ENCODE peak calls at places on chromosome 11, in five cellular contexts. One of them, this sample, is unnamed. For H3K4me1, the result is how much of the 10 kb centered on the place peaks cover.

GRCh38 chr11:64743591-64744543 is at the start of gene RASGRP2:
- DNase-seq in heart right ventricle: peak
- DNase-seq in CD8-positive, alpha-beta T cell: peak
- DNase-seq in psoas muscle: peak
- DNase-seq in ovary: peak
- DNase-seq in this sample: peak

GRCh38 chr11:112212710-112213109 is 13.5 kb upstream of the PTS start:
- DNase-seq in heart right ventricle: no peak
- DNase-seq in CD8-positive, alpha-beta T cell: no peak
- DNase-seq in psoas muscle: no peak
- DNase-seq in ovary: no peak
- DNase-seq in this sample: no peak

GRCh38 chr11:118620529-118621070 is 13.2 kb downstream of the PHLDB1 start:
- DNase-seq in heart right ventricle: peak
- DNase-seq in CD8-positive, alpha-beta T cell: no peak
- DNase-seq in psoas muscle: peak
- DNase-seq in ovary: no peak
- DNase-seq in this sample: no peak

GRCh38 chr11:98207086-98207485 is 813.7 kb upstream of the CNTN5 start:
- DNase-seq in heart right ventricle: no peak
- DNase-seq in CD8-positive, alpha-beta T cell: no peak
- DNase-seq in psoas muscle: no peak
- DNase-seq in ovary: no peak
- DNase-seq in this sample: no peak

GRCh38 chr11:34654491-34655334 is 33.8 kb downstream of the EHF start:
- DNase-seq in heart right ventricle: no peak
- DNase-seq in CD8-positive, alpha-beta T cell: no peak
- DNase-seq in psoas muscle: peak
- DNase-seq in ovary: no peak
- DNase-seq in this sample: no peak

GRCh38 chr11:64000026-64000739 is 13.9 kb downstream of the OTUB1 start:
- DNase-seq in heart right ventricle: peak
- DNase-seq in CD8-positive, alpha-beta T cell: peak
- DNase-seq in psoas muscle: peak
- DNase-seq in ovary: peak
- DNase-seq in this sample: peak

GRCh38 chr11:44695169-44695833 is 31.5 kb upstream of the TSPAN18 start:
- DNase-seq in heart right ventricle: no peak
- DNase-seq in CD8-positive, alpha-beta T cell: no peak
- DNase-seq in psoas muscle: no peak
- DNase-seq in ovary: no peak
- DNase-seq in this sample: no peak

GRCh38 chr11:23041104-23041503 is 180.8 kb upstream of the CCDC179 start:
- DNase-seq in heart right ventricle: no peak
- DNase-seq in CD8-positive, alpha-beta T cell: no peak
- DNase-seq in psoas muscle: no peak
- DNase-seq in ovary: no peak
- DNase-seq in this sample: no peak

GRCh38 chr11:29914203-29914930 is 102.5 kb downstream of the KCNA4 start:
- DNase-seq in heart right ventricle: no peak
- DNase-seq in CD8-positive, alpha-beta T cell: no peak
- DNase-seq in psoas muscle: no peak
- DNase-seq in ovary: no peak
- DNase-seq in this sample: no peak

GRCh38 chr11:26228778-26229177 is 103.2 kb upstream of the ANO3 start:
- DNase-seq in heart right ventricle: no peak
- DNase-seq in CD8-positive, alpha-beta T cell: no peak
- DNase-seq in psoas muscle: no peak
- DNase-seq in ovary: no peak
- DNase-seq in this sample: no peak

GRCh38 chr11:134050541-134051383 is 18.1 kb upstream of the JAM3 start:
- DNase-seq in heart right ventricle: peak
- DNase-seq in CD8-positive, alpha-beta T cell: peak
- DNase-seq in psoas muscle: peak
- DNase-seq in ovary: peak
- DNase-seq in this sample: peak

GRCh38 chr11:125777309-125777708 is 1.3 kb downstream of the PATE2 start:
- DNase-seq in heart right ventricle: no peak
- DNase-seq in CD8-positive, alpha-beta T cell: no peak
- DNase-seq in psoas muscle: no peak
- DNase-seq in ovary: no peak
- DNase-seq in this sample: no peak

GRCh38 chr11:79485694-79486093 is 44.9 kb upstream of the TENM4 start:
- DNase-seq in heart right ventricle: no peak
- DNase-seq in CD8-positive, alpha-beta T cell: no peak
- DNase-seq in psoas muscle: no peak
- DNase-seq in ovary: no peak
- DNase-seq in this sample: no peak

GRCh38 chr11:65922565-65922964 is 3.3 kb downstream of the DRAP1 start:
- DNase-seq in heart right ventricle: no peak
- DNase-seq in CD8-positive, alpha-beta T cell: no peak
- DNase-seq in psoas muscle: no peak
- DNase-seq in ovary: no peak
- DNase-seq in this sample: no peak

GRCh38 chr11:126282361-126282741 is 542 bp upstream of the TIRAP start:
- DNase-seq in heart right ventricle: peak
- DNase-seq in CD8-positive, alpha-beta T cell: peak
- DNase-seq in psoas muscle: peak
- DNase-seq in ovary: peak
- DNase-seq in this sample: no peak

GRCh38 chr11:73978576-73979086 is 4.0 kb downstream of the UCP2 start:
- DNase-seq in heart right ventricle: no peak
- DNase-seq in CD8-positive, alpha-beta T cell: no peak
- DNase-seq in psoas muscle: peak
- DNase-seq in ovary: no peak
- DNase-seq in this sample: no peak

GRCh38 chr11:134047586-134047999 is 21.3 kb upstream of the JAM3 start:
- DNase-seq in heart right ventricle: peak
- DNase-seq in CD8-positive, alpha-beta T cell: no peak
- DNase-seq in psoas muscle: peak
- DNase-seq in ovary: peak
- DNase-seq in this sample: no peak

GRCh38 chr11:80241766-80242165 is 800.9 kb upstream of the TENM4 start:
- DNase-seq in heart right ventricle: no peak
- DNase-seq in CD8-positive, alpha-beta T cell: no peak
- DNase-seq in psoas muscle: no peak
- DNase-seq in ovary: no peak
- DNase-seq in this sample: no peak

GRCh38 chr11:34356576-34356917 is 1.3 kb downstream of the ABTB2 start:
- DNase-seq in heart right ventricle: no peak
- DNase-seq in CD8-positive, alpha-beta T cell: no peak
- DNase-seq in psoas muscle: no peak
- DNase-seq in ovary: no peak
- DNase-seq in this sample: no peak

GRCh38 chr11:134178275-134178674 is 45.5 kb downstream of the NCAPD3 start:
- DNase-seq in heart right ventricle: no peak
- DNase-seq in CD8-positive, alpha-beta T cell: no peak
- DNase-seq in psoas muscle: no peak
- DNase-seq in ovary: no peak
- DNase-seq in this sample: no peak

GRCh38 chr11:123494195-123495050 is 64.4 kb downstream of the GRAMD1B start:
- DNase-seq in heart right ventricle: no peak
- DNase-seq in CD8-positive, alpha-beta T cell: no peak
- DNase-seq in psoas muscle: no peak
- DNase-seq in ovary: no peak
- DNase-seq in this sample: no peak

GRCh38 chr11:130653838-130654601 is 205.6 kb downstream of the ADAMTS15 start:
- DNase-seq in heart right ventricle: peak
- DNase-seq in CD8-positive, alpha-beta T cell: no peak
- DNase-seq in psoas muscle: peak
- DNase-seq in ovary: peak
- DNase-seq in this sample: no peak

GRCh38 chr11:12318791-12319733 is 58.3 kb upstream of the PARVA start:
- DNase-seq in heart right ventricle: no peak
- DNase-seq in CD8-positive, alpha-beta T cell: no peak
- DNase-seq in psoas muscle: no peak
- DNase-seq in ovary: no peak
- DNase-seq in this sample: no peak

DNA sequence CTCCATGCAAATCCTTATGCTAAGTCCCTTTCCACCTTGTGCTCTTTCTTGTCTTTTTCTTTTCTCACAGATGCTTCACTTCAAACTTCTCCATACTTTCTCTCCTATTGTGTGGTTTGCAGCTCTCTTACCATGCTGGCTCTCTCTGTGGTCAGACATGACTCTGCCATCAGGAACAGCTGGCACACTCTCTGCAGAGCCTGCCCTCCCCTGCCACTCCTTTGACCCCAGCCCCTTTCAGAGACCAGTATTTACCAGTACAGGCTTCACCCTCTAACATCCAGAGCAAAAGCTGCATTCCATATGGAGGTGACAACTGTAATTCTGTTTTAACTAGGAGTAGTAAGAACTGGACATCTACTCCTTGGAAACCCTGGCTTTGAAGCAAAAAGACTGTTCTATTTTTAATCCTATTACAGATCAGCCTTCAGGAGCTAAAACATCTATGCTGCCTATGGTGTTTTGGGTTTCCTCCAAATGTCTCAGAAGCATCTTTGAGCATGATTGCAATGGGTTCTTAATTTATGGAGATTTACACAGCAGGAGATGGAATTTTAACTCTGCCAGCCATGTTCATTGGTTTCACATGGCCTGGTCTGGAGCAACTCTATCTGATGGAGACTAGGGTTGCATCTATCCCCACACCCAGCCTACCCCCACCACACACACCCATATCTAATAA is 386.8 kb upstream of the FAT3 start:
- DNase-seq in heart right ventricle: no peak
- DNase-seq in CD8-positive, alpha-beta T cell: no peak
- DNase-seq in psoas muscle: no peak
- DNase-seq in ovary: no peak
- DNase-seq in this sample: no peak
- H3K4me3 ChIP-seq in heart right ventricle: no peak
- H3K4me3 ChIP-seq in CD8-positive, alpha-beta T cell: no peak
- H3K4me3 ChIP-seq in psoas muscle: no peak
- H3K4me3 ChIP-seq in ovary: no peak
- H3K4me3 ChIP-seq in this sample: no peak

GRCh38 chr11:102846292-102846691 is 2.9 kb upstream of the MMP3 start:
- DNase-seq in heart right ventricle: no peak
- DNase-seq in CD8-positive, alpha-beta T cell: no peak
- DNase-seq in psoas muscle: no peak
- DNase-seq in ovary: no peak
- DNase-seq in this sample: no peak

GRCh38 chr11:102853956-102854355 is 10.5 kb upstream of the MMP3 start:
- DNase-seq in heart right ventricle: no peak
- DNase-seq in CD8-positive, alpha-beta T cell: no peak
- DNase-seq in psoas muscle: no peak
- DNase-seq in ovary: no peak
- DNase-seq in this sample: no peak

GRCh38 chr11:102850973-102851745 is 7.8 kb upstream of the MMP3 start:
- DNase-seq in heart right ventricle: no peak
- DNase-seq in CD8-positive, alpha-beta T cell: no peak
- DNase-seq in psoas muscle: no peak
- DNase-seq in ovary: no peak
- DNase-seq in this sample: no peak

GRCh38 chr11:102853055-102853454 is 9.6 kb upstream of the MMP3 start:
- DNase-seq in heart right ventricle: no peak
- DNase-seq in CD8-positive, alpha-beta T cell: no peak
- DNase-seq in psoas muscle: no peak
- DNase-seq in ovary: no peak
- DNase-seq in this sample: no peak

GRCh38 chr11:102849319-102849718 is 5.9 kb upstream of the MMP3 start:
- DNase-seq in heart right ventricle: no peak
- DNase-seq in CD8-positive, alpha-beta T cell: no peak
- DNase-seq in psoas muscle: no peak
- DNase-seq in ovary: no peak
- DNase-seq in this sample: no peak
- H3K27ac ChIP-seq in heart right ventricle: no peak
- H3K27ac ChIP-seq in CD8-positive, alpha-beta T cell: no peak
- H3K27ac ChIP-seq in psoas muscle: no peak
- H3K27ac ChIP-seq in ovary: no peak
- H3K27ac ChIP-seq in this sample: no peak

GRCh38 chr11:1838077-1838425 is 730 bp upstream of the TNNI2 start:
- DNase-seq in heart right ventricle: no peak
- DNase-seq in CD8-positive, alpha-beta T cell: no peak
- DNase-seq in psoas muscle: no peak
- DNase-seq in ovary: no peak
- DNase-seq in this sample: no peak

GRCh38 chr11:1840780-1841480 is 2.1 kb downstream of the TNNI2 start:
- DNase-seq in heart right ventricle: no peak
- DNase-seq in CD8-positive, alpha-beta T cell: no peak
- DNase-seq in psoas muscle: peak
- DNase-seq in ovary: no peak
- DNase-seq in this sample: no peak

GRCh38 chr11:1838426-1839131 is at the start of gene TNNI2:
- DNase-seq in heart right ventricle: no peak
- DNase-seq in CD8-positive, alpha-beta T cell: no peak
- DNase-seq in psoas muscle: peak
- DNase-seq in ovary: no peak
- DNase-seq in this sample: no peak

GRCh38 chr11:1839924-1840779 is 1.4 kb downstream of the TNNI2 start:
- DNase-seq in heart right ventricle: peak
- DNase-seq in CD8-positive, alpha-beta T cell: no peak
- DNase-seq in psoas muscle: peak
- DNase-seq in ovary: no peak
- DNase-seq in this sample: no peak

GRCh38 chr11:1839204-1839923 is 583 bp downstream of the TNNI2 start:
- DNase-seq in heart right ventricle: no peak
- DNase-seq in CD8-positive, alpha-beta T cell: no peak
- DNase-seq in psoas muscle: peak
- DNase-seq in ovary: no peak
- DNase-seq in this sample: no peak
- H3K4me1 ChIP-seq in heart right ventricle: under half
- H3K4me1 ChIP-seq in CD8-positive, alpha-beta T cell: under half
- H3K4me1 ChIP-seq in psoas muscle: under half
- H3K4me1 ChIP-seq in ovary: under half
- H3K4me1 ChIP-seq in this sample: under half

GRCh38 chr11:27722117-27722844 is 22.0 kb upstream of the BDNF start:
- DNase-seq in heart right ventricle: no peak
- DNase-seq in CD8-positive, alpha-beta T cell: no peak
- DNase-seq in psoas muscle: no peak
- DNase-seq in ovary: no peak
- DNase-seq in this sample: no peak
- H3K4me3 ChIP-seq in heart right ventricle: peak
- H3K4me3 ChIP-seq in CD8-positive, alpha-beta T cell: no peak
- H3K4me3 ChIP-seq in psoas muscle: peak
- H3K4me3 ChIP-seq in ovary: peak
- H3K4me3 ChIP-seq in this sample: no peak

GRCh38 chr11:100586346-100587101 is 100.6 kb upstream of the ARHGAP42 start:
- DNase-seq in heart right ventricle: no peak
- DNase-seq in CD8-positive, alpha-beta T cell: no peak
- DNase-seq in psoas muscle: no peak
- DNase-seq in ovary: no peak
- DNase-seq in this sample: no peak
- H3K27ac ChIP-seq in heart right ventricle: no peak
- H3K27ac ChIP-seq in CD8-positive, alpha-beta T cell: no peak
- H3K27ac ChIP-seq in psoas muscle: no peak
- H3K27ac ChIP-seq in ovary: no peak
- H3K27ac ChIP-seq in this sample: no peak

GRCh38 chr11:76026862-76027261 is 179.4 kb downstream of the WNT11 start:
- DNase-seq in heart right ventricle: no peak
- DNase-seq in CD8-positive, alpha-beta T cell: no peak
- DNase-seq in psoas muscle: no peak
- DNase-seq in ovary: no peak
- DNase-seq in this sample: no peak
- H3K4me1 ChIP-seq in heart right ventricle: under half
- H3K4me1 ChIP-seq in CD8-positive, alpha-beta T cell: under half
- H3K4me1 ChIP-seq in psoas muscle: under half
- H3K4me1 ChIP-seq in ovary: under half
- H3K4me1 ChIP-seq in this sample: under half

GRCh38 chr11:7577226-7577882 is 63.6 kb downstream of the PPFIBP2 start:
- DNase-seq in heart right ventricle: peak
- DNase-seq in CD8-positive, alpha-beta T cell: no peak
- DNase-seq in psoas muscle: peak
- DNase-seq in ovary: peak
- DNase-seq in this sample: no peak
- H3K4me3 ChIP-seq in heart right ventricle: peak
- H3K4me3 ChIP-seq in CD8-positive, alpha-beta T cell: no peak
- H3K4me3 ChIP-seq in psoas muscle: peak
- H3K4me3 ChIP-seq in ovary: peak
- H3K4me3 ChIP-seq in this sample: no peak

GRCh38 chr11:17354070-17354924 is 2.7 kb downstream of the NCR3LG1 start:
- DNase-seq in heart right ventricle: peak
- DNase-seq in CD8-positive, alpha-beta T cell: peak
- DNase-seq in psoas muscle: no peak
- DNase-seq in ovary: peak
- DNase-seq in this sample: peak
- H3K27ac ChIP-seq in heart right ventricle: peak
- H3K27ac ChIP-seq in CD8-positive, alpha-beta T cell: peak
- H3K27ac ChIP-seq in psoas muscle: no peak
- H3K27ac ChIP-seq in ovary: no peak
- H3K27ac ChIP-seq in this sample: no peak

This sample was measured in effector memory CD4-positive, alpha-beta T cell.